ENCODE peak calls at places on chromosomes 2 and 18, in five cellular contexts. G, K, T, N and I are unnamed samples.

GRCh38 chr18:75124551-75124950 is 84.4 kb downstream of the PTGR3 start:
- DNase-seq in K (no peak), N (no peak), G (no peak), T (no peak), I (no peak)

GRCh38 chr2:215812966-215813365 is 200.4 kb downstream of the MREG start:
- DNase-seq in K (no peak), T (no peak), N (no peak), G (no peak), I (no peak)

GRCh38 chr2:191758420-191759199 is 80.7 kb downstream of the NABP1 start:
- DNase-seq in K (peak), G (peak), T (peak), N (peak), I (peak)

GRCh38 chr2:239496700-239497099 is 95.9 kb upstream of the HDAC4 start:
- DNase-seq in G (no peak), T (no peak), K (no peak), N (no peak), I (no peak)

GRCh38 chr2:29610569-29610968 is 310.8 kb downstream of the ALK start:
- DNase-seq in K (no peak), N (no peak), G (no peak), T (no peak), I (no peak)

GRCh38 chr2:148640767-148641166 is 3.8 kb upstream of the EPC2 start:
- DNase-seq in N (no peak), K (no peak), G (no peak), T (no peak), I (no peak)

GRCh38 chr2:202765435-202765834 is 106.1 kb downstream of the ICA1L start:
- DNase-seq in K (no peak), N (no peak), G (no peak), T (peak), I (no peak)

GRCh38 chr2:3785220-3785889 is 82.0 kb downstream of the DCDC2C start:
- DNase-seq in N (no peak), G (no peak), K (no peak), T (no peak), I (no peak)

GRCh38 chr2:241030883-241031282 is 32.5 kb downstream of the SNED1 start:
- DNase-seq in K (no peak), T (no peak), N (no peak), G (no peak), I (no peak)

GRCh38 chr2:30666307-30666874 is 140.9 kb downstream of the CAPN13 start:
- DNase-seq in T (no peak), K (no peak), N (peak), G (no peak), I (no peak)

GRCh38 chr2:170862503-170862902 is 45.8 kb downstream of the GAD1 start:
- DNase-seq in K (no peak), G (no peak), N (no peak), T (no peak), I (no peak)
- TF ChIP-seq CTCF in K (no peak), G (no peak), N (no peak), T (no peak), I (no peak)

DNA sequence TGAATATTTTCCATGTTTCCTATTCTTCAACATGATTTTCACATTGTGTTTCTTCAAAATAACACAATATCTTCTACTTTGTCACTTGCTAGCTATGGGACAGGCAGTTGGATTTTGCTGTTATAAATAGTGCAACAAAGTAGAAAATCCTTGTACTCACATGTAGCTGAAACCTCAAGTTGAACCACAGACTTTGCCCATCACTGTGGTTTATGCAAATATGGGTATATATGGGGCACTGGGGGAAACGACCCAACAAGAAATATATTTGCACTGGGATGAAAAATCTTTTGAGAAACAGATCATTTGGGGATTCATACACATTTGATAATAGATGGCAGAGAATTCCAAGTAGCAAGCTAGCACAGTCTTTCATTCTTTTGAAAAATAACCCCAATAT is 486.3 kb upstream of the MAP2 start:
- DNase-seq in T (no peak), G (no peak), K (no peak), N (no peak), I (no peak)
- TF ChIP-seq CTCF in T (no peak), G (no peak), K (no peak), N (no peak), I (no peak)

GRCh38 chr2:62465741-62466500 is 40.1 kb downstream of the TMEM17 start:
- DNase-seq in N (no peak), K (no peak), G (peak), T (no peak), I (no peak)

GRCh38 chr2:62467100-62467474 is 38.9 kb downstream of the TMEM17 start:
- DNase-seq in T (no peak), G (no peak), K (no peak), N (no peak), I (no peak)

GRCh38 chr2:62469114-62469513 is 36.9 kb downstream of the TMEM17 start:
- DNase-seq in K (no peak), N (no peak), T (no peak), G (no peak), I (no peak)

GRCh38 chr2:62466501-62466854 is 39.5 kb downstream of the TMEM17 start:
- DNase-seq in T (no peak), N (no peak), G (no peak), K (no peak), I (no peak)

DNA sequence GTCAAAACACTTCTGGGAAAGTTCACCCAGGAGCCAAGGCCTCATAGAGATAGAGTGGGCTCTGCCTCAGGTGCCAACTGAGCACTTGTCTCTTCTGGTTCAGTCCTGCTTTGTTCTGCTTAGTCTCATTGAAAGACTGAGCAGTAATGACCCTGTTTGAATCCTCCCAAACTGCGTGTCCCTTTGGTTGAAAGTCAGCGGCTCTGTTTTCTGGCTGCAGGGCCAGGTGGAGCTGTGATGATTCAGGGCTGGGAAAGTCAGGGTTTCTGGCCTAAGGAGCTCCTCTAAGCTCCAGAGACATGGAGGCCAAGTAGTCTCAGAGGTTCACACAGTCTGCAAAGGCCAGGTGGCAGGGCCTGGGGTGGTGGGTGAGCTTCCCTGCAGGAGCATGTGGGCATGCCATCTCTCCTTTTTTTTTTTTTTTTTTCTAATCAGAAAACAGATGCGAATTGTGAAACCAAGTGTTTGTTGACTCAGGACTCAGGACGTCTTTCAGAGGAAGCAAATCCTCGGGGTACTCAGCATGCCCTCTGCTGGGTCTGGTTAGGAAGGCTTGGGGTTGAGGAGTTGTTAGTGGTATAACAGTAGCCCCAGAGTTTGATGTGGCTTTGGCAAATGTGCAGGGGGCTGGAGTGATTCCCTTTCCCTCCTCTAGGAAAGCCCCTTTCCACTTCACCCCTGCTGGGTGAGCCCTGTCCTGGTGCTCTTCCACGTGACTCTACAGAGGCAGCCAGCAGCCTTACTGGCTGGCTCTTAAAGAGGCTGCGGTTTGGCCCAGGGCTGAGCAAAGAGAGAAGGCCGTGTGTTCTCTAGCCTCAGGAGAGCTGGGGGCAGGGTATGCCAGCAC is 38.3 kb downstream of the TMEM17 start:
- DNase-seq in N (no peak), G (no peak), T (peak), K (no peak), I (no peak)
- TF ChIP-seq CTCF in N (no peak), G (no peak), T (no peak), K (no peak), I (no peak)

GRCh38 chr2:231791107-231791506 is 4.9 kb downstream of the COPS7B start:
- DNase-seq in K (no peak), N (no peak), G (no peak), T (no peak), I (no peak)

GRCh38 chr2:231800493-231801091 is 14.3 kb downstream of the COPS7B start:
- DNase-seq in G (peak), N (no peak), T (no peak), K (no peak), I (no peak)

GRCh38 chr2:231794383-231794782 is 8.1 kb downstream of the COPS7B start:
- DNase-seq in K (no peak), N (no peak), T (no peak), G (no peak), I (no peak)

DNA sequence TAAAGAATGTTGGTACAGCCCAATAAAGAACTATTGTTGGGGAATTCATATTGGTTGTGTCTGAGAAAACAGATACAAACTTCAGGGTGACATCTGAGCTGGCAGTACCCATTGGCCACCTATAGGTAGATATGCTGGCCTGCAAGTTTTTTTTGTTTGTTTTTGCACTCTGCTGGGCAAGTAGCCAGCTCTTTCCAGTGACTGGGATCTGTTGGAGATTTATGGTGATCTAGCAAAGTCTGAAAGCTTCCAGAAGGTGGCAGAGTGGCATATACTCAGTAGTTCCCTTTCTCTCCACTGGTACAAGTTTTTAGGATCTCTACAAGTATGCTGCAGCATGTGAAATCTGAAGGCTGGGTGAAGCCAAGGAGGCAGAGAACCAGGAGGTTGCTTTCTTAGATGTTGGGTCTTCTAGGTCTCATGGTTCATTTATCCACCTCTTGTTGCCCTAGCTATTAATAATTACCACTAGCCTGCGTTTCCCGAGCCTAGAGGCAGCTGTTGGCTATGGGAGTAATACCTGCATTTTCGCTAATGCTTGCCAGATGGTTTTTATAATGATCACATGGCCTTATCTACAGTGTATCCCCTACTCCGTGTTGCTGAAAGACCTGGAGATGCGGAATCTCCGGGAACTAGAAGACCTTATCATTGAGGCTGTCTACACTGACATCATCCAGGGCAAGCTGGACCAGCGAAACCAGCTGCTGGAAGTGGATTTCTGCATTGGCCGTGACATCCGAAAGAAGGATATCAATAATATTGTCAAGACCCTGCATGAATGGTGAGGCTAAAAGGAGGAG is 9.5 kb downstream of the COPS7B start:
- DNase-seq in T (no peak), G (no peak), K (no peak), N (peak), I (no peak)
- TF ChIP-seq CTCF in T (no peak), G (peak), K (no peak), N (peak), I (no peak)

GRCh38 chr2:96264656-96265348 is 995 bp downstream of the TMEM127 start:
- DNase-seq in G (peak), N (no peak), T (peak), K (peak), I (no peak)

GRCh38 chr2:96261328-96262003 is 4.3 kb downstream of the TMEM127 start:
- DNase-seq in N (no peak), G (no peak), T (no peak), K (no peak), I (no peak)

GRCh38 chr2:96264086-96264485 is 1.7 kb downstream of the TMEM127 start:
- DNase-seq in K (no peak), G (no peak), N (no peak), T (no peak), I (no peak)

GRCh38 chr2:96260404-96261260 is 5.2 kb downstream of the TMEM127 start:
- DNase-seq in T (peak), G (peak), K (peak), N (peak), I (peak)

DNA sequence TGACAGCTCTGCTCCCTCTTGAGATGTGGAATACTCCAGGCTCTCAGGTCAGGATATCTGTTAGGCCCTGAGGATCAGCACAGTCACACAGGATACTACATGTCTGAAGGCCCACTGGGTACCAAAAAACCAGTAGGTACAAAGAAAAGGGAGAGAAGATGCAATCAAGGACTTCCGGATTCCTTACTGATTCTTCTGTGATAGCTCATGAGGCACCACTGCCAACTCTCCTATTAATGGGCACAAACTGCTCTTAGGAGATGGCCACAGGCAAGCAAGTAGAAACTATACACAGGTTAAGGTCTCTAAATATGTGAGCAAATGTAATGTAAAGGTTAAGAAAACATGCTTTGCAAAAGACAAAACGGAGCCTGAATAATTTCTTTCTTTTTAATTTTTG is 3.5 kb downstream of the TMEM127 start:
- DNase-seq in N (no peak), K (no peak), T (no peak), G (no peak), I (no peak)
- TF ChIP-seq CTCF in N (no peak), K (no peak), T (no peak), G (no peak), I (no peak)

GRCh38 chr2:230068658-230069080 is at the start of gene SLC16A14:
- DNase-seq in T (no peak), K (peak), G (peak), N (no peak), I (no peak)
- TF ChIP-seq CTCF in T (peak), K (no peak), G (no peak), N (peak), I (no peak)

DNA sequence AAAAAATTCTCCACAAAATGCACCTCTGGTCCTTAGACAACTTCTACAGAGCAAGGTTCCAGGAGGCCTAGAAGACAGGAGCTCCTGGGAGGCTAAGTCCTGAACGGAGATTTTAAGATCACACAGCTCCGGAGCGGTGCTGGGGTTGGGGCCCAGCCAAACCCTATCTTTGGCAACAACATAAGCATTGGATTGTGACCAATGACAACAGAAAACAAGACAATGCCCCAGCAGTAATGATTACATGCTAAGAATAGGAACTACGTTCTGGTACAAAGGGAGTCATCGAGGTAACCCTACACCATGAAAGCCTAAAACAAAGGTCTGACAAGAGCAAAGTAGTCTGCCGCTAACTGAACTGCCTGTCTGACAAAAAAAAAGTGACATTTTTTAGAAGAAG is 171.2 kb downstream of the CMPK2 start:
- DNase-seq in N (no peak), G (no peak), T (no peak), K (no peak), I (no peak)
- TF ChIP-seq CTCF in N (no peak), G (no peak), T (no peak), K (no peak), I (no peak)

DNA sequence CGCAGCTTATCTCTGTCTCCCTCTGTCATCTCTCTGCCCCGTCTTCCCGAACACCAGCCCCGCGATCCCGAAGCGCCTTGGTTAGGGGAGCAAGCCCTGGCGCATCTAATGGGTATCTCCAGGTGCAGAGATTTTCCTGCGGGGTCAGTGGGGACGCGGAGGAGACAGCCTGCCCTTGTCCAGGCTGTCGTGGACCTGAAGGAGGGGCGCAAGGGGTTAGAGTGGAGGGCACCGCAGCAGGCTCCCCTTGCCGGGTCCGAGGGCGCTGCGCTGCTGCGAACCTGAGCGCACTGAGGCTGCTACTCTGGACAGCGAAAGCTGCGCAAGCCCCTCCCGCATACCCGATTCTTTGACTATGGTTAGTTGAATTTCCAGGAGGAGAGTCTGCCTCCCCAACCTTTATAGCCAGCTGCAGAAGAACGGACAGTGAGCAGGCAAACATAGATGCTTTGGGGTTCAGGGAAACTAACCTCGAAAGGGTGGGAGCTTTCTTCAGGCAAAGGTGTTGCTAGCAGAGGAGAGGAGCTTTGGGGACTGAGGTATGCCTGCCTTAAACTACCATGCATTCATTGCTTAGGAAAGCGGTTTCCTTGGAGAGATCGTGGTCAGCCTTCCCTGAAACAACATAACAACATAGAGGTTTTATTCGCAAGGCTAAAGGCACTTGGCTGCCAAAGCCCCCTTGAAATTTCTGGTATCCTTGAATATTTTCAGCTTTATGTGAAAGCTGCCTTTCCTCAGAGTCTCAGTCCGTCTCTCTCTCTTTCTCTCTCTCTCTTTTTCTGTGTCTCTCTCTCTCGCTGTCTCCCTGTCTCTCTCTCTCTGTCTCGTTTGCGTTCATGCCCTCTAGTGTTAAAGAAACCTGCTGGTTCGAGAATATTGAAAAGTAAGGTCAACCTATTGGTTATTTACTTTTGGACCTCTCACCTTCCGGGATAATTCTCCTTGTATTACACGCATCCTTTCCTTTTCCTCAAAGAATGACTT is 1.6 kb downstream of the GALNT13 start:
- DNase-seq in N (no peak), T (peak), K (no peak), G (peak), I (no peak)
- TF ChIP-seq CTCF in N (no peak), T (no peak), K (no peak), G (no peak), I (no peak)